ENCODE peak calls at places on chromosomes 2 and 18, in five cellular contexts. J is neural progenitor cell, V is stomach, Y is HFF-Myc, L is small intestine. O is an unnamed sample.
A peak's percentile ranks its signal among the peaks of the same experiment; 100 is the strongest.

GRCh38 chr2:1219901-1220691 is 193.2 kb upstream of the TPO start:
- DNase-seq in J (no peak), V (no peak), Y (no peak), L (no peak), O (no peak)

GRCh38 chr2:121217627-121218026 is 67.4 kb downstream of the TFCP2L1 start:
- DNase-seq in J (no peak), V (no peak), Y (no peak), L (no peak), O (no peak)

GRCh38 chr18:10270160-10270571 is 184.3 kb upstream of the APCDD1 start:
- DNase-seq in J (no peak), V (peak; percentile 68), Y (no peak), L (no peak), O (no peak)

GRCh38 chr2:16559263-16559662 is 106.4 kb downstream of the CYRIA start:
- DNase-seq in J (no peak), V (no peak), Y (no peak), L (no peak), O (no peak)

GRCh38 chr2:72629062-72629461 is 196.8 kb downstream of the EXOC6B start:
- DNase-seq in J (no peak), V (no peak), Y (no peak), L (no peak), O (no peak)

GRCh38 chr18:6054443-6054842 is 159.1 kb upstream of the TMEM200C start:
- DNase-seq in J (no peak), V (no peak), Y (no peak), L (no peak), O (no peak)

GRCh38 chr2:215921884-215922283 is 91.5 kb downstream of the MREG start:
- DNase-seq in J (no peak), V (peak; percentile 50), Y (peak; percentile 74), L (peak; percentile 16), O (no peak)

GRCh38 chr2:171146633-171147032 is 14.1 kb downstream of the TLK1 start:
- DNase-seq in J (no peak), V (no peak), Y (no peak), L (no peak), O (no peak)

GRCh38 chr2:111671426-111672150 is 212.4 kb downstream of the ANAPC1 start:
- DNase-seq in J (no peak), V (peak; percentile 62), Y (no peak), L (no peak), O (no peak)

GRCh38 chr2:105873721-105874120 is 129.0 kb downstream of the NCK2 start:
- DNase-seq in J (peak; percentile 42), V (no peak), Y (no peak), L (no peak), O (peak; percentile 37)

GRCh38 chr2:38892819-38893218 is 3.1 kb downstream of the ARHGEF33 start:
- DNase-seq in J (no peak), V (no peak), Y (no peak), L (no peak), O (no peak)

GRCh38 chr2:136154384-136154783 is 36.4 kb upstream of the CXCR4 start:
- DNase-seq in J (no peak), V (no peak), Y (no peak), L (no peak), O (no peak)

GRCh38 chr2:68846056-68846455 is 25.1 kb downstream of the BMP10 start:
- DNase-seq in J (no peak), V (no peak), Y (no peak), L (no peak), O (no peak)

GRCh38 chr18:23512641-23513040 is 9.3 kb downstream of the RMC1 start:
- DNase-seq in J (no peak), V (no peak), Y (no peak), L (no peak), O (no peak)

GRCh38 chr18:48670751-48671560 is 132.1 kb downstream of the CTIF start:
- DNase-seq in J (no peak), V (no peak), Y (no peak), L (peak; percentile 19), O (no peak)

GRCh38 chr2:233092446-233093438 is 32.6 kb downstream of the INPP5D start:
- DNase-seq in J (no peak), V (no peak), Y (no peak), L (no peak), O (no peak)

GRCh38 chr2:182715121-182715895 is 749 bp upstream of the DNAJC10 start:
- DNase-seq in J (no peak), V (no peak), Y (no peak), L (peak; percentile 27), O (no peak)

GRCh38 chr2:164796999-164797398 is 44.6 kb downstream of the COBLL1 start:
- DNase-seq in J (no peak), V (no peak), Y (no peak), L (no peak), O (no peak)

GRCh38 chr2:47260971-47261370 is 105.9 kb upstream of the STPG4 start:
- DNase-seq in J (no peak), V (no peak), Y (no peak), L (no peak), O (no peak)

GRCh38 chr2:241967745-241968144 is 98.2 kb downstream of the RTP5 start:
- DNase-seq in J (no peak), V (no peak), Y (no peak), L (no peak), O (no peak)

GRCh38 chr18:7572837-7573236 is 5.7 kb downstream of the PTPRM start:
- DNase-seq in J (no peak), V (no peak), Y (no peak), L (no peak), O (no peak)

GRCh38 chr2:154097823-154098398 is 226.2 kb downstream of the GALNT13 start:
- DNase-seq in J (peak; percentile 10), V (no peak), Y (no peak), L (no peak), O (no peak)

GRCh38 chr2:96114903-96115581 is 1.3 kb downstream of the ADRA2B start:
- DNase-seq in J (no peak), V (no peak), Y (no peak), L (no peak), O (no peak)

GRCh38 chr18:78271790-78272189 is 707.8 kb upstream of the SALL3 start:
- DNase-seq in J (no peak), V (no peak), Y (no peak), L (peak; percentile 3), O (no peak)

GRCh38 chr2:28326469-28326805 is 66.2 kb upstream of the FOSL2 start:
- DNase-seq in J (no peak), V (no peak), Y (no peak), L (no peak), O (no peak)

GRCh38 chr2:122433123-122433754 is 677.8 kb downstream of the TSN start:
- DNase-seq in J (no peak), V (no peak), Y (no peak), L (peak; percentile 1), O (no peak)

GRCh38 chr2:230234845-230235244 is 9.3 kb downstream of the SP140 start:
- DNase-seq in J (no peak), V (no peak), Y (no peak), L (no peak), O (no peak)

GRCh38 chr2:130911482-130911881 is 74.8 kb downstream of the ARHGEF4 start:
- DNase-seq in J (no peak), V (no peak), Y (no peak), L (no peak), O (no peak)

GRCh38 chr2:61018319-61018750 is 280 bp upstream of the PUS10 start:
- DNase-seq in J (no peak), V (no peak), Y (peak; percentile 7), L (no peak), O (no peak)

GRCh38 chr18:58927659-58928058 is 63.0 kb downstream of the ZNF532 start:
- DNase-seq in J (peak; percentile 36), V (no peak), Y (no peak), L (no peak), O (no peak)

GRCh38 chr2:191675807-191676667 is 1.9 kb upstream of the NABP1 start:
- DNase-seq in J (no peak), V (peak; percentile 35), Y (no peak), L (peak; percentile 67), O (peak; percentile 95)

DNA sequence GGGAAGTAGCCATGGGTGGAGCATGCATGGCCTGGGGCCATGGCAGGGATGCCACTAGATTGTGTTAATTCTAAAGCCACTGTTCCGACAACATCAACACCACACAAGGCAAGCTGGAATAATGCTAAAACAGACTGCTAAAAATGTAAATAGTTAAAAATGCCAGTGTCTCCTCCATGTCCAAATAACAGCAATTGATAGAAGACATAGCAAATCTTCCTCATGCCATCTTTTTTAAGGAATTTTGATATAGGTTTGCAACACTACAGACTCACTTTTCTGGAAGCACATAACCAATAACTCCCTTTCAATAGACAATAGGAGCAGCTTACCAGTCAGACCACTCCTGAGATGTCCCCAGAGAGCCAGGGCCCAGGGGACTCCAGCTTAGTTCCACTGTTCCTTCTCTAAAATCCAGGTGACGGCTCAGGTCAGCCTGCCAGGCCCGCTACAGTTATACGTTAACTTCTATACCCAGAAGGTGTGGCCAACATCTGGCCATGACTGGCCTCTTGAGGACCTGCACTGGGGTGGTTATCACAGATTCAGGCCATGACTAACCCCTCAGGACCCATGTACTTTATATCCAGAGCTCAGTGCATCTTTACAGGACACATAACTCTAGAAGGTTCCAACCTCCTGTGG is 20.3 kb downstream of the TUBB6 start:
- DNase-seq in J (no peak), V (no peak), Y (no peak), L (no peak), O (no peak)
- H3K4me3 ChIP-seq in J (no peak overlapping the region), V (no peak overlapping the region), Y (no peak overlapping the region), L (no peak overlapping the region), O (no peak overlapping the region)

GRCh38 chr2:43725711-43726246 is 48.1 kb upstream of the DYNC2LI1 start:
- DNase-seq in J (no peak), V (no peak), Y (no peak), L (no peak), O (no peak)

GRCh38 chr2:43729775-43730174 is 44.1 kb upstream of the DYNC2LI1 start:
- DNase-seq in J (no peak), V (no peak), Y (no peak), L (no peak), O (no peak)

GRCh38 chr2:43727634-43728014 is 46.2 kb upstream of the DYNC2LI1 start:
- DNase-seq in J (no peak), V (no peak), Y (no peak), L (no peak), O (no peak)

GRCh38 chr2:43724728-43725526 is 48.7 kb upstream of the C1GALT1C1L start:
- DNase-seq in J (no peak), V (no peak), Y (no peak), L (no peak), O (no peak)
- H3K4me3 ChIP-seq in J (no peak overlapping the region), V (no peak overlapping the region), Y (no peak overlapping the region), L (no peak overlapping the region), O (no peak overlapping the region)

GRCh38 chr2:71602115-71602495 is 148.7 kb downstream of the DYSF start:
- DNase-seq in J (no peak), V (no peak), Y (no peak), L (no peak), O (no peak)
- H3K4me3 ChIP-seq in J (no peak overlapping the region), V (no peak overlapping the region), Y (no peak overlapping the region), L (no peak overlapping the region), O (no peak overlapping the region)

DNA sequence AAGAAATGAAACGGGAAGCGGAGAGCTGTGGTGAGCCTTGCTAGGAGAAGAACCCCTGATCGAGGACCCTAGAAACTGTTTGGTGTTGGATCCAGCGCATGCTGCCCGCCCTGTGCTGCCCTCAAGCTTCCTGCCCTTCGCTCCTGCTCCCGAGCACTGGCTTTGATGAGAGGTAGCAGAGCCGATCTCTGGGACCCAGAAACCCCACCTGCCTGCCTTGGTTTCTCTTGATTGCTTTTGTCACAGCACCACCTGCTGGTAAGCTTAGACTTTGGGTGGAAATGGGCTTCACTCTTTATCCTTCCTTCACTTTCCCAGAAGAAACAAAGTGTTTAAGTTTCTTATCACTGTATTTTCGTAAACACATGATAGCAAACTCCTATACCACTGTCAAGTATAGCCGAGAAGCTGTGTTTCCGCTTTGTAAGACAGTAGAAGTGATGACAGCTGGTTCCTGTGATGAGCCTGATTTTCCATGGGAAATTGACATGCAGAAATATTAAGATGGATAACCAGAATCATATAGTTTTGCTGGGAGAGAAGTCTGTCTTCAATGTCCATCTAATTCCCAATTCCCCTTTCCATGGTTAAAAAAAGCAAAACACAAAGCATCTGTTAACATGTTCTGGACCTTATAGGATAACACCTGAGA is 267.4 kb downstream of the PHLPP1 start:
- DNase-seq in J (peak; percentile 82), V (peak; percentile 64), Y (peak; percentile 50), L (peak; percentile 64), O (peak; percentile 74)
- H3K4me3 ChIP-seq in J (no peak overlapping the region), V (peak overlapping the region; percentile 29), Y (no peak overlapping the region), L (no peak overlapping the region), O (no peak overlapping the region)